ENCODE peak calls at places on chromosomes 13 and 19, in five cellular contexts. P is Kasumi-1, Y is AG04449, L is endothelial cell, G is IMR-90. K is an unnamed sample.

GRCh38 chr19:50967924-50968708 is 1.3 kb downstream of the KLK6 start:
- DNase-seq in P (no peak), L (no peak), G (no peak), Y (no peak), K (no peak)

GRCh38 chr19:55354698-55355212 is at the start of gene COX6B2:
- DNase-seq in Y (no peak), G (no peak), P (no peak), L (no peak), K (no peak)

GRCh38 chr13:57640582-57640981 is 9.0 kb downstream of the PCDH17 start:
- DNase-seq in G (no peak), L (no peak), Y (no peak), P (peak), K (no peak)

GRCh38 chr13:43368003-43368402 is 344.6 kb downstream of the DNAJC15 start:
- DNase-seq in Y (no peak), G (peak), L (no peak), P (no peak), K (no peak)

GRCh38 chr19:53308339-53308811 is 25.2 kb upstream of the ZNF845 start:
- DNase-seq in L (peak), G (no peak), Y (no peak), P (no peak), K (no peak)

GRCh38 chr13:47044842-47045241 is 148.0 kb upstream of the HTR2A start:
- DNase-seq in L (no peak), G (no peak), P (no peak), Y (no peak), K (no peak)

GRCh38 chr19:49223472-49223871 is 65.9 kb downstream of the TRPM4 start:
- DNase-seq in G (no peak), Y (no peak), L (no peak), P (no peak), K (no peak)

GRCh38 chr19:2391118-2391725 is 31.2 kb downstream of the TMPRSS9 start:
- DNase-seq in Y (peak), L (peak), P (peak), G (peak), K (no peak)

GRCh38 chr19:49224856-49225255 is 67.3 kb downstream of the TRPM4 start:
- DNase-seq in Y (no peak), L (peak), P (peak), G (peak), K (no peak)

GRCh38 chr19:58047672-58048071 is 11.4 kb upstream of the ZNF135 start:
- DNase-seq in L (no peak), G (no peak), Y (no peak), P (no peak), K (no peak)

GRCh38 chr19:34504273-34504808 is 22.8 kb downstream of the WTIP start:
- DNase-seq in Y (no peak), G (no peak), L (no peak), P (no peak), K (no peak)

GRCh38 chr19:14271830-14272229 is 65.9 kb upstream of the ADGRL1 start:
- DNase-seq in Y (no peak), L (no peak), P (no peak), G (no peak), K (no peak)

GRCh38 chr19:50358483-50359431 is 6.7 kb downstream of the NAPSA start:
- DNase-seq in G (peak), P (no peak), Y (no peak), L (no peak), K (no peak)

GRCh38 chr13:40478775-40479174 is 187.7 kb downstream of the FOXO1 start:
- DNase-seq in P (no peak), Y (no peak), L (no peak), G (no peak), K (no peak)

GRCh38 chr13:30257433-30258099 is 49.8 kb downstream of the KATNAL1 start:
- DNase-seq in P (no peak), L (no peak), G (peak), Y (no peak), K (no peak)

GRCh38 chr13:77480071-77480470 is 55.4 kb upstream of the SCEL start:
- DNase-seq in Y (no peak), L (no peak), P (no peak), G (no peak), K (no peak)

GRCh38 chr19:49502866-49503581 is 6.8 kb downstream of the RPS11 start:
- DNase-seq in G (peak), P (peak), Y (no peak), L (peak), K (no peak)

GRCh38 chr13:34816118-34816517 is 126.0 kb upstream of the NBEA start:
- DNase-seq in Y (no peak), P (no peak), G (no peak), L (no peak), K (no peak)

GRCh38 chr19:39264306-39265290 is 3.6 kb upstream of the IFNL2 start:
- DNase-seq in Y (no peak), G (no peak), P (no peak), L (peak), K (no peak)

GRCh38 chr19:29666634-29667389 is 1.6 kb downstream of the PLEKHF1 start:
- DNase-seq in Y (no peak), G (peak), P (no peak), L (peak), K (peak)

GRCh38 chr13:67619346-67619745 is 389.2 kb upstream of the PCDH9 start:
- DNase-seq in P (no peak), G (peak), Y (no peak), L (no peak), K (no peak)

GRCh38 chr19:35429698-35430097 is 18.4 kb upstream of the FFAR2 start:
- DNase-seq in Y (no peak), P (no peak), G (no peak), L (no peak), K (no peak)

GRCh38 chr13:76697277-76697676 is 188.9 kb downstream of the KCTD12 start:
- DNase-seq in G (no peak), L (no peak), P (no peak), Y (no peak), K (no peak)

GRCh38 chr13:25904830-25905229 is 147.0 kb downstream of the SHISA2 start:
- DNase-seq in P (no peak), Y (no peak), G (no peak), L (no peak), K (no peak)

GRCh38 chr13:28548468-28548867 is 53.5 kb upstream of the FLT1 start:
- DNase-seq in G (no peak), L (no peak), Y (no peak), P (no peak), K (no peak)

GRCh38 chr13:66644855-66645460 is 585.2 kb downstream of the PCDH9 start:
- DNase-seq in Y (no peak), G (no peak), L (no peak), P (no peak), K (no peak)

GRCh38 chr13:25171517-25172302 is at the start of gene AMER2:
- DNase-seq in G (no peak), Y (no peak), L (peak), P (no peak), K (no peak)

GRCh38 chr19:1861599-1862031 is 1.8 kb downstream of the KLF16 start:
- DNase-seq in L (no peak), Y (no peak), G (no peak), P (no peak), K (no peak)

K was measured in omental fat pad.